ENCODE peak calls at places on chromosome 11, in seven cellular contexts. X is body of pancreas, N is right lobe of liver, C is spleen, B is fibroblast of lung, F is Peyer's patch, V is tibial nerve. J is an unnamed sample.

GRCh38 chr11:28924007-28924406 is 815.8 kb downstream of the METTL15 start:
- DNase-seq in X (no peak), N (no peak), C (no peak), B (no peak), F (no peak), V (no peak), J (no peak)

GRCh38 chr11:58866788-58867187 is 22.3 kb upstream of the GLYATL2 start:
- DNase-seq in X (no peak), N (no peak), C (no peak), B (no peak), F (no peak), V (no peak), J (no peak)

GRCh38 chr11:131945695-131946094 is 575.3 kb downstream of the NTM start:
- DNase-seq in X (no peak), N (no peak), C (no peak), B (no peak), F (no peak), V (no peak), J (no peak)

GRCh38 chr11:79493555-79494171 is 52.8 kb upstream of the TENM4 start:
- DNase-seq in X (peak; percentile 66), N (peak; percentile 74), C (peak; percentile 81), B (peak; percentile 70), F (peak; percentile 77), V (peak; percentile 43), J (peak; percentile 61)

GRCh38 chr11:1039481-1040427 is 3.2 kb upstream of the MUC6 start:
- DNase-seq in X (peak; percentile 74), N (no peak), C (peak; percentile 75), B (peak; percentile 20), F (no peak), V (no peak), J (no peak)

GRCh38 chr11:62345862-62346261 is 8.6 kb downstream of the ASRGL1 start:
- DNase-seq in X (no peak), N (no peak), C (no peak), B (no peak), F (peak; percentile 70), V (no peak), J (no peak)

GRCh38 chr11:13831707-13832106 is 130.8 kb upstream of the SPON1 start:
- DNase-seq in X (peak; percentile 43), N (no peak), C (no peak), B (no peak), F (no peak), V (no peak), J (no peak)

GRCh38 chr11:11980841-11981308 is 27.6 kb downstream of the DKK3 start:
- DNase-seq in X (no peak), N (no peak), C (no peak), B (no peak), F (no peak), V (no peak), J (peak; percentile 40)

GRCh38 chr11:107293677-107294344 is 163.8 kb downstream of the CWF19L2 start:
- DNase-seq in X (no peak), N (no peak), C (no peak), B (peak; percentile 5), F (no peak), V (no peak), J (no peak)

GRCh38 chr11:17513853-17514252 is 30.4 kb downstream of the USH1C start:
- DNase-seq in X (no peak), N (no peak), C (no peak), B (no peak), F (no peak), V (no peak), J (no peak)

GRCh38 chr11:70661763-70662501 is 263.6 kb downstream of the CTTN start:
- DNase-seq in X (no peak), N (no peak), C (no peak), B (no peak), F (no peak), V (no peak), J (no peak)

GRCh38 chr11:43504316-43504950 is 145.7 kb downstream of the TTC17 start:
- DNase-seq in X (peak; percentile 30), N (no peak), C (no peak), B (no peak), F (no peak), V (no peak), J (no peak)

GRCh38 chr11:132056689-132057088 is 686.3 kb downstream of the NTM start:
- DNase-seq in X (no peak), N (no peak), C (no peak), B (peak; percentile 86), F (no peak), V (no peak), J (peak; percentile 81)

GRCh38 chr11:126433989-126434949 is 78.8 kb downstream of the ST3GAL4 start:
- DNase-seq in X (no peak), N (no peak), C (no peak), B (no peak), F (no peak), V (no peak), J (no peak)

GRCh38 chr11:38014405-38014804 is 1416.4 kb upstream of the RAG2 start:
- DNase-seq in X (no peak), N (no peak), C (no peak), B (peak; percentile 68), F (no peak), V (no peak), J (no peak)

GRCh38 chr11:123233978-123234340 is 38.9 kb upstream of the CLMP start:
- DNase-seq in X (no peak), N (no peak), C (no peak), B (no peak), F (no peak), V (no peak), J (no peak)

GRCh38 chr11:123231263-123231662 is 36.2 kb upstream of the CLMP start:
- DNase-seq in X (no peak), N (no peak), C (no peak), B (no peak), F (no peak), V (no peak), J (no peak)

GRCh38 chr11:123233280-123233977 is 38.4 kb upstream of the CLMP start:
- DNase-seq in X (no peak), N (no peak), C (no peak), B (no peak), F (no peak), V (no peak), J (no peak)

GRCh38 chr11:123228489-123229163 is 33.6 kb upstream of the CLMP start:
- DNase-seq in X (no peak), N (no peak), C (no peak), B (peak; percentile 24), F (no peak), V (no peak), J (no peak)

GRCh38 chr11:123231777-123232176 is 36.7 kb upstream of the CLMP start:
- DNase-seq in X (no peak), N (no peak), C (no peak), B (no peak), F (no peak), V (no peak), J (no peak)
- H3K27ac ChIP-seq in X (no peak overlapping the region), N (no peak overlapping the region), C (no peak overlapping the region), B (peak overlapping the region; percentile 46), F (no peak overlapping the region), V (no peak overlapping the region), J (no peak overlapping the region)

GRCh38 chr11:9573054-9573774 is at the start of gene WEE1:
- DNase-seq in X (peak; percentile 98), N (peak; percentile 99), C (peak; percentile 99), B (peak; percentile 98), F (peak; percentile 99), V (peak; percentile 96), J (peak; percentile 98)

GRCh38 chr11:9573775-9574555 is 495 bp downstream of the WEE1 start:
- DNase-seq in X (peak; percentile 20), N (peak; percentile 47), C (peak; percentile 89), B (no peak), F (peak; percentile 60), V (no peak), J (no peak)

GRCh38 chr11:9575531-9576240 is 2.2 kb downstream of the WEE1 start:
- DNase-seq in X (no peak), N (no peak), C (no peak), B (no peak), F (no peak), V (no peak), J (no peak)

GRCh38 chr11:9574806-9575530 is 1.5 kb downstream of the WEE1 start:
- DNase-seq in X (peak; percentile 59), N (peak; percentile 47), C (no peak), B (peak; percentile 92), F (peak; percentile 78), V (peak; percentile 20), J (peak; percentile 77)

GRCh38 chr11:9574556-9574805 is 1.0 kb downstream of the WEE1 start:
- DNase-seq in X (peak; percentile 19), N (no peak), C (peak; percentile 88), B (no peak), F (no peak), V (no peak), J (no peak)
- H3K4me1 ChIP-seq in X (peaks cover 32% of the 10 kb centered on the region), N (no peaks in the 10 kb centered on the region), C (peaks cover 53% of the 10 kb centered on the region), B (peaks cover 3% of the 10 kb centered on the region), F (no peaks in the 10 kb centered on the region), V (peaks cover 29% of the 10 kb centered on the region), J (no peaks in the 10 kb centered on the region)

DNA sequence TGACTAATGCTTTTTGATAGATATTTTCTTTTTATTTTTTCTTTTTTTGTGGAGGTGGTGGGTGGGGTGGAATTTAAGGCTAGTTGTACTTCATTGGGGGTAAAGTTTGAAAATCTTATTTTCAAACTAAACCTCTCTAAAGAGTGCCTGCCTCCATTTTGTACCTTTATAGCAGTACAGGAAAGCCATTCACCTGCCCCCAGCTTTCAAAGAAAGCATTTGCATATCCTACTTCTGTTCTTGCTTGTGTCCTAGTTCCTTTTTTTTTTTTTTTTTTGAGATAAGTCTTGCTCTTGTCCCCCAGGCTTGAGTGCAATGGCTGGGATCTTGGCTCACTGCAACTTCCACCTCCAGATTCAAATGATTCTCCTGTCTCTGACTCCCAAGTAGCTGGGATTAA is 766.2 kb upstream of the LRRC4C start:
- DNase-seq in X (no peak), N (no peak), C (no peak), B (no peak), F (no peak), V (no peak), J (no peak)
- H3K27ac ChIP-seq in X (no peak overlapping the region), N (no peak overlapping the region), C (no peak overlapping the region), B (no peak overlapping the region), F (no peak overlapping the region), V (no peak overlapping the region), J (no peak overlapping the region)

GRCh38 chr11:96254087-96254486 is 88.9 kb downstream of the MAML2 start:
- DNase-seq in X (peak; percentile 34), N (no peak), C (no peak), B (no peak), F (peak; percentile 82), V (no peak), J (no peak)

GRCh38 chr11:96256213-96256580 is 86.8 kb downstream of the MAML2 start:
- DNase-seq in X (no peak), N (no peak), C (no peak), B (no peak), F (no peak), V (no peak), J (no peak)

GRCh38 chr11:96256604-96257003 is 86.4 kb downstream of the MAML2 start:
- DNase-seq in X (no peak), N (no peak), C (no peak), B (no peak), F (no peak), V (no peak), J (no peak)

GRCh38 chr11:96257036-96257435 is 86.0 kb downstream of the MAML2 start:
- DNase-seq in X (no peak), N (no peak), C (no peak), B (no peak), F (no peak), V (no peak), J (no peak)

DNA sequence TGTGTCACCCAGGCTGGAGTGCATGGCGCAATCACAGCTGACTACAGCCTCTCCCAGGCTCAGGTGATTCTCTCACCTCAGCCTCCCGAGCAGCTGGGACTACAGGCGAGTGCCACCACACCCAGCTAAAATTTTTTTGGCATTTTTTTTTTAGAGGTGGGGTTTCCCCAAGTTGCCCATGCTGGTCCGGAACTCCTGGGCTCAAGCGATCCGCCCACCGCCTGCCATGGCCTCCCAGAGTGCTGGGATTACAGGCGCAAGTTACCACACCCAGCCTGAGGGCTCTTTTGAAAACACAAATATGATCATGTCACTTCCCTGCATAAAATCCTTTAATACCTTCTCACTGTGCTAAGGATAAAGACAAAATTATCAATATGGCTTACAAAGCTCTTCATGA is 88.1 kb downstream of the MAML2 start:
- DNase-seq in X (no peak), N (no peak), C (peak; percentile 72), B (no peak), F (no peak), V (no peak), J (no peak)
- H3K4me1 ChIP-seq in X (no peaks in the 10 kb centered on the region), N (no peaks in the 10 kb centered on the region), C (peaks cover 77% of the 10 kb centered on the region), B (peaks cover 20% of the 10 kb centered on the region), F (no peaks in the 10 kb centered on the region), V (peaks cover 59% of the 10 kb centered on the region), J (no peaks in the 10 kb centered on the region)